ENCODE peak calls at places on chromosome 5, in seven cellular contexts. Z is kidney tubule cell, V is HS-27A, D is mesendoderm, Q is nephron progenitor cell, R is T follicular helper cell, X is HT1080. O is an unnamed sample.

GRCh38 chr5:54820346-54820745 is 165.0 kb downstream of the ESM1 start:
- DNase-seq in X (no peak), Z (no peak), D (no peak), R (no peak), Q (no peak), V (no peak), O (no peak)

GRCh38 chr5:140000332-140000731 is 42.8 kb downstream of the NRG2 start:
- DNase-seq in D (no peak), R (no peak), X (no peak), Z (no peak), V (no peak), Q (no peak), O (no peak)

GRCh38 chr5:763998-764781 is 20.3 kb downstream of the ZDHHC11B start:
- DNase-seq in Z (no peak), X (no peak), Q (no peak), R (no peak), D (no peak), V (no peak), O (no peak)

GRCh38 chr5:43037929-43038510 is 2.1 kb downstream of the ANXA2R start:
- DNase-seq in R (no peak), Q (no peak), V (no peak), D (peak; percentile 55), X (no peak), Z (peak; percentile 73), O (peak; percentile 29)

GRCh38 chr5:71836084-71836483 is 117.0 kb downstream of the CARTPT start:
- DNase-seq in Q (no peak), D (no peak), R (no peak), X (no peak), Z (no peak), V (no peak), O (no peak)

GRCh38 chr5:159878988-159879471 is 37.3 kb upstream of the ADRA1B start:
- DNase-seq in X (peak; percentile 84), Z (peak; percentile 81), Q (peak; percentile 56), V (peak; percentile 48), R (no peak), D (peak; percentile 95), O (peak; percentile 95)

GRCh38 chr5:1374680-1375055 is 29.8 kb upstream of the CLPTM1L start:
- DNase-seq in Z (no peak), Q (no peak), X (peak; percentile 29), R (no peak), V (no peak), D (no peak), O (no peak)

GRCh38 chr5:60705144-60705543 is 5.2 kb upstream of the DEPDC1B start:
- DNase-seq in R (no peak), Z (no peak), D (no peak), V (no peak), X (no peak), Q (no peak), O (no peak)